ENCODE peak calls at places on chromosomes 16 and 17, in seven cellular contexts. M, T, Q, B, L, H and A are unnamed samples.

GRCh38 chr16:57271867-57272495 is 12.5 kb downstream of the PLLP start:
- DNase-seq in H (no peak), M (peak), Q (no peak), T (no peak), B (no peak), L (no peak), A (no peak)

GRCh38 chr16:28189237-28189636 is 22.5 kb downstream of the XPO6 start:
- DNase-seq in T (no peak), L (no peak), Q (no peak), M (no peak), H (no peak), B (no peak), A (no peak)

GRCh38 chr17:66415366-66416206 is 113.2 kb downstream of the PRKCA start:
- DNase-seq in H (peak), Q (no peak), B (no peak), M (no peak), L (no peak), T (no peak), A (no peak)

GRCh38 chr16:17304814-17305169 is 166.0 kb downstream of the XYLT1 start:
- DNase-seq in T (no peak), L (no peak), H (no peak), B (no peak), M (no peak), Q (no peak), A (no peak)

GRCh38 chr17:75074532-75074931 is 13.2 kb upstream of the SLC16A5 start:
- DNase-seq in Q (no peak), B (peak), H (no peak), M (peak), T (no peak), L (no peak), A (no peak)

GRCh38 chr16:71339481-71340171 is 18.9 kb upstream of the CALB2 start:
- DNase-seq in M (no peak), Q (no peak), B (no peak), T (no peak), H (no peak), L (no peak), A (no peak)

GRCh38 chr17:76585649-76586593 is at the start of gene ST6GALNAC2:
- DNase-seq in T (no peak), M (peak), B (peak), H (peak), L (no peak), Q (no peak), A (no peak)

GRCh38 chr17:21214777-21215541 is 998 bp upstream of the TMEM11 start:
- DNase-seq in H (no peak), B (no peak), Q (no peak), M (no peak), L (no peak), T (no peak), A (no peak)

GRCh38 chr17:50348522-50349240 is 2.8 kb downstream of the XYLT2 start:
- DNase-seq in T (no peak), Q (no peak), L (no peak), H (no peak), M (no peak), B (no peak), A (no peak)

GRCh38 chr17:36942031-36942599 is 4.8 kb downstream of the LHX1 start:
- DNase-seq in Q (no peak), L (no peak), M (peak), B (no peak), T (no peak), H (no peak), A (no peak)

GRCh38 chr17:82155606-82156005 is 57.0 kb downstream of the CCDC57 start:
- DNase-seq in M (no peak), B (no peak), Q (no peak), L (no peak), H (no peak), T (no peak), A (no peak)

GRCh38 chr16:3029499-3030127 is 5.8 kb downstream of the THOC6 start:
- DNase-seq in M (peak), Q (no peak), B (peak), T (no peak), L (no peak), H (no peak), A (no peak)

GRCh38 chr17:31058958-31059357 is 35.8 kb upstream of the NF1 start:
- DNase-seq in T (no peak), M (no peak), Q (no peak), B (no peak), H (no peak), L (no peak), A (no peak)

GRCh38 chr16:67001726-67002125 is 13.3 kb downstream of the CES4A start:
- DNase-seq in T (no peak), B (no peak), Q (no peak), M (no peak), L (no peak), H (no peak), A (no peak)

GRCh38 chr17:75856062-75856681 is 1.0 kb upstream of the WBP2 start:
- DNase-seq in Q (no peak), H (peak), B (no peak), L (no peak), T (no peak), M (no peak), A (no peak)

GRCh38 chr16:49776085-49776501 is 79.8 kb downstream of the ZNF423 start:
- DNase-seq in B (no peak), L (no peak), H (no peak), Q (no peak), T (no peak), M (peak), A (no peak)

GRCh38 chr17:15279011-15279477 is 13.9 kb upstream of the PMP22 start:
- DNase-seq in H (no peak), M (no peak), T (no peak), L (no peak), B (no peak), Q (no peak), A (no peak)

GRCh38 chr16:8374586-8374985 is 215.7 kb downstream of the TMEM114 start:
- DNase-seq in L (no peak), T (no peak), Q (no peak), M (no peak), B (no peak), H (no peak), A (no peak)

GRCh38 chr16:8375208-8375607 is 215.1 kb downstream of the TMEM114 start:
- DNase-seq in M (no peak), L (no peak), B (no peak), H (no peak), Q (no peak), T (no peak), A (no peak)

GRCh38 chr16:8376430-8376829 is 213.9 kb downstream of the TMEM114 start:
- DNase-seq in T (no peak), Q (no peak), H (no peak), L (no peak), M (no peak), B (no peak), A (no peak)

GRCh38 chr16:8377864-8378263 is 212.4 kb downstream of the TMEM114 start:
- DNase-seq in H (no peak), B (no peak), Q (no peak), M (no peak), T (no peak), L (no peak), A (no peak)

GRCh38 chr16:8376858-8377257 is 213.5 kb downstream of the TMEM114 start:
- DNase-seq in H (no peak), B (no peak), L (no peak), M (no peak), T (no peak), Q (no peak), A (no peak)
- TF ChIP-seq TAF1 in H (no peak), B (no peak), L (no peak), M (no peak), T (no peak), Q (no peak), A (no peak)

DNA sequence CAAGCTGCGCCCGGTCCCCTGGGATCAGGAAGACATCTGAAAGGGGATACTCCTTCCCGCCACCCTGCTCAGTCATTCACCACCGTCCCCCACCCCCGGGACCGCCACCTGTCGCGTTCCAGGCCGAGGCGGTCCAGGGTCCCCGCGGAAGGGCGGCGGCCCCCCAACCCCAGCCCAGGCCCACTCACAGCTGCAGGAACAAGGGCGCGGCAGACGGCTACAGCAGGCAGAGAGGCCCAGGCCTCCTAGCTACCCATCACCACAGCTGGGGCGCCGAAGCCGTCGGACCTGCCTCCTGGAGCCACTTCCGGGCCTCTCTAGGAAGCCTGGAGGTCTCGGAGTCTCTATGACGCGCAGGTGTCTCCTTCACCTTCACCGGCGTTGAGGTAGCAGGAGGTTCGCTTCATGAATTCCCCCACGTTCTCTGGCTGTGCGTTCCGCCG is at the start of gene SDR42E1:
- DNase-seq in H (no peak), M (no peak), Q (peak), B (peak), T (no peak), L (peak), A (peak)
- TF ChIP-seq POLR2AphosphoS5 in H (no peak), M (no peak), Q (peak), B (no peak), T (no peak), L (no peak), A (no peak)

GRCh38 chr17:16936536-16937310 is 35.2 kb downstream of the TNFRSF13B start:
- DNase-seq in L (no peak), T (no peak), M (no peak), Q (no peak), H (no peak), B (no peak), A (no peak)

GRCh38 chr17:16935241-16935663 is 36.7 kb downstream of the TNFRSF13B start:
- DNase-seq in B (no peak), Q (no peak), H (no peak), L (no peak), M (no peak), T (no peak), A (no peak)

GRCh38 chr17:16934133-16934795 is 37.7 kb downstream of the TNFRSF13B start:
- DNase-seq in Q (no peak), B (no peak), L (no peak), T (no peak), H (no peak), M (no peak), A (no peak)

GRCh38 chr17:16934836-16935235 is 37.1 kb downstream of the TNFRSF13B start:
- DNase-seq in L (no peak), T (no peak), M (no peak), Q (no peak), B (no peak), H (no peak), A (no peak)

GRCh38 chr17:16935786-16936185 is 36.1 kb downstream of the TNFRSF13B start:
- DNase-seq in Q (no peak), M (no peak), H (no peak), T (no peak), L (no peak), B (no peak), A (no peak)
- TF ChIP-seq TAF1 in Q (no peak), M (no peak), H (no peak), T (no peak), L (no peak), B (no peak), A (no peak)

DNA sequence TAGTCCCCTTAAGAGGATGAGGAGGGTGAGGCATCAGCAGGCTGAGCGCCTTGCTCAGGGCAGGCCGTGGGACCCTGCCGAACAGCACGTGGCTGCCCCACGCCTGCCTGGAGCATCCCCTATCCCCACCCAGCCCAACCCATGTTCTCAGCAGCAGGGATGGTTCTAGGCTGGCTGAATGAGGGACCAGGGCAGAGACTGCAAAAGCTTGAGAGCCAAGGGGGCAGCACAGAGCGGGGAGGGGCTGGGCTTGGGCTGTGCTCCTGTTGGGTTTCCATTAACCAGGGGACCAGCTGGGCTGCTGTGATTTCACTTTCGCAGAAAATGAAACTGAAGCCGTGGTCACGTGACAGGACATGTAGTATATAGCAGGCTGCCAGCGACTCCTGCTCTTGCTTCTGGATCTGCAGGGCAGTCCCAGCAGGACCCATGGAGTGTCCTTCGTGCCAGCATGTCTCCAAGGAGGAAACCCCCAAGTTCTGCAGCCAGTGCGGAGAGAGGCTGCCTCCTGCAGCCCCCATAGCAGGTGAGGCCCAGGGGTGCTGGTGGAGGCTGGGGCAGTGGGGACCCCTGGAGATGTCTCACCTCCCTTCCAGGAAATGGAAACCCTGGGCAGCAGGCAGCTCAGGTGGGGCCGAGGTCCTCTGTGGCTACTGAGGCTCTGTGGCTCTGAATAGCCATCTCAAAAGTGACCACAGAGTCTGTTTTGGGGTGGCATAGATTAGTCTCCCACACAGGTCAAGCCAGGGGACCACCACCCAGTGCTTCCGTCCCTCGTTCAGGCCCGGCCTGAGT is 2.8 kb downstream of the RNF213 start:
- DNase-seq in B (no peak), L (peak), M (peak), Q (peak), H (peak), T (no peak), A (peak)
- TF ChIP-seq POLR2AphosphoS5 in B (no peak), L (peak), M (no peak), Q (peak), H (peak), T (no peak), A (peak)

GRCh38 chr17:79624658-79625478 is 14.0 kb upstream of the RBFOX3 start:
- DNase-seq in M (peak), L (no peak), B (no peak), H (no peak), Q (no peak), T (no peak), A (peak)
- TF ChIP-seq TAF1 in M (no peak), L (no peak), B (no peak), H (no peak), Q (no peak), T (no peak), A (no peak)

GRCh38 chr16:339680-340079 is 12.8 kb downstream of the AXIN1 start:
- DNase-seq in T (no peak), L (no peak), B (no peak), Q (no peak), H (no peak), M (no peak), A (no peak)
- TF ChIP-seq POLR2AphosphoS5 in T (no peak), L (no peak), B (no peak), Q (no peak), H (no peak), M (no peak), A (no peak)